ENCODE peak calls at places on chromosomes 13 and 19, in ten cellular contexts. G, Z, V, M, D, I, W, Q, K and S are unnamed samples.

GRCh38 chr19:15631817-15632216 is 8.9 kb upstream of the CYP4F3 start:
- DNase-seq in W (no peak), M (no peak), Q (no peak), V (no peak), I (no peak), D (peak), K (no peak), Z (peak), G (peak), S (no peak)

GRCh38 chr19:40383668-40384248 is 6.2 kb downstream of the HIPK4 start:
- DNase-seq in G (no peak), K (no peak), I (no peak), Q (no peak), W (no peak), V (no peak), Z (no peak), D (no peak), M (no peak), S (no peak)

GRCh38 chr13:59461411-59461810 is 702.3 kb downstream of the DIAPH3 start:
- DNase-seq in V (no peak), I (no peak), W (no peak), G (no peak), Q (no peak), Z (no peak), K (no peak), M (no peak), D (no peak), S (no peak)

GRCh38 chr13:36163809-36164308 is 32.7 kb upstream of the DCLK1 start:
- DNase-seq in I (peak), M (no peak), Q (peak), D (no peak), G (no peak), V (peak), W (peak), Z (peak), K (no peak), S (no peak)

GRCh38 chr19:42051166-42052115 is 18.6 kb downstream of the GRIK5 start:
- DNase-seq in K (no peak), I (no peak), V (no peak), Z (no peak), D (no peak), Q (peak), W (no peak), G (no peak), M (no peak), S (peak)

GRCh38 chr19:42030605-42031004 is 36.6 kb upstream of the ATP1A3 start:
- DNase-seq in V (no peak), I (no peak), D (no peak), Q (no peak), W (no peak), G (no peak), K (no peak), Z (no peak), M (no peak), S (no peak)

GRCh38 chr19:334296-335071 is 10.1 kb downstream of the MIER2 start:
- DNase-seq in W (no peak), Q (no peak), K (no peak), V (no peak), G (no peak), D (no peak), M (no peak), I (no peak), Z (no peak), S (no peak)

GRCh38 chr13:70339738-70340137 is 231.5 kb upstream of the KLHL1 start:
- DNase-seq in G (no peak), K (no peak), Q (no peak), D (no peak), I (no peak), W (no peak), M (no peak), Z (peak), V (no peak), S (no peak)

GRCh38 chr13:29319451-29319850 is 276.0 kb downstream of the SLC7A1 start:
- DNase-seq in Q (no peak), W (no peak), V (no peak), M (no peak), G (no peak), Z (no peak), K (no peak), D (no peak), I (no peak), S (no peak)

GRCh38 chr19:40831502-40832430 is 18.5 kb downstream of the CYP2A6 start:
- DNase-seq in G (no peak), I (no peak), V (no peak), Z (peak), D (no peak), M (no peak), W (no peak), Q (peak), K (no peak), S (no peak)

GRCh38 chr13:101556676-101557121 is 104.2 kb downstream of the ITGBL1 start:
- DNase-seq in I (no peak), G (no peak), K (no peak), Z (no peak), W (no peak), M (no peak), D (no peak), Q (peak), V (no peak), S (no peak)

GRCh38 chr13:111572956-111573355 is 252.5 kb downstream of the TEX29 start:
- DNase-seq in W (no peak), I (peak), Q (no peak), D (no peak), M (no peak), K (no peak), G (no peak), Z (no peak), V (no peak), S (no peak)

GRCh38 chr19:9881720-9882119 is 46.6 kb downstream of the PIN1 start:
- DNase-seq in Q (peak), Z (no peak), D (no peak), M (no peak), I (no peak), G (no peak), K (no peak), W (no peak), V (no peak), S (no peak)

GRCh38 chr13:23069571-23069970 is 111.2 kb upstream of the SGCG start:
- DNase-seq in M (no peak), G (no peak), Z (no peak), W (no peak), V (no peak), Q (no peak), D (no peak), K (no peak), I (no peak), S (no peak)

GRCh38 chr13:83827338-83827737 is 54.9 kb downstream of the SLITRK1 start:
- DNase-seq in D (no peak), G (no peak), Q (no peak), M (no peak), I (no peak), Z (no peak), W (no peak), V (no peak), K (no peak), S (no peak)